ENCODE peak calls at places on chromosome 5, in nine cellular contexts. One of them, this sample, is unnamed.

GRCh38 chr5:104305602-104306001 is 743.0 kb upstream of the NUDT12 start:
- DNase-seq in RWPE1: no peak
- DNase-seq in stimulated activated CD4-positive, alpha-beta T cell treated with anti-CD3 and anti-CD28 coated beads, Interleukin-2, amount 100 ng/mL, for 24 hours: no peak
- DNase-seq in body of pancreas: no peak
- DNase-seq in NCI-H1092: no peak
- DNase-seq in RWPE2: no peak
- DNase-seq in SHP77: no peak
- DNase-seq in Peyer's patch: no peak
- DNase-seq in endothelial cell: no peak
- DNase-seq in this sample: no peak

GRCh38 chr5:91101777-91102379 is 281.2 kb downstream of the ARRDC3 start:
- DNase-seq in RWPE1: peak
- DNase-seq in stimulated activated CD4-positive, alpha-beta T cell treated with anti-CD3 and anti-CD28 coated beads, Interleukin-2, amount 100 ng/mL, for 24 hours: peak
- DNase-seq in body of pancreas: peak
- DNase-seq in NCI-H1092: peak
- DNase-seq in RWPE2: no peak
- DNase-seq in SHP77: peak
- DNase-seq in Peyer's patch: peak
- DNase-seq in endothelial cell: peak
- DNase-seq in this sample: peak

GRCh38 chr5:88459971-88460370 is 191.3 kb upstream of the TMEM161B start:
- DNase-seq in RWPE1: no peak
- DNase-seq in stimulated activated CD4-positive, alpha-beta T cell treated with anti-CD3 and anti-CD28 coated beads, Interleukin-2, amount 100 ng/mL, for 24 hours: no peak
- DNase-seq in body of pancreas: no peak
- DNase-seq in NCI-H1092: no peak
- DNase-seq in RWPE2: no peak
- DNase-seq in SHP77: no peak
- DNase-seq in Peyer's patch: no peak
- DNase-seq in endothelial cell: no peak
- DNase-seq in this sample: no peak

GRCh38 chr5:36150676-36151433 is 832 bp downstream of the LMBRD2 start:
- DNase-seq in RWPE1: peak
- DNase-seq in stimulated activated CD4-positive, alpha-beta T cell treated with anti-CD3 and anti-CD28 coated beads, Interleukin-2, amount 100 ng/mL, for 24 hours: peak
- DNase-seq in body of pancreas: peak
- DNase-seq in NCI-H1092: peak
- DNase-seq in RWPE2: no peak
- DNase-seq in SHP77: peak
- DNase-seq in Peyer's patch: peak
- DNase-seq in endothelial cell: peak
- DNase-seq in this sample: peak

GRCh38 chr5:82911902-82912301 is 165.3 kb downstream of the TMEM167A start:
- DNase-seq in RWPE1: no peak
- DNase-seq in stimulated activated CD4-positive, alpha-beta T cell treated with anti-CD3 and anti-CD28 coated beads, Interleukin-2, amount 100 ng/mL, for 24 hours: no peak
- DNase-seq in body of pancreas: no peak
- DNase-seq in NCI-H1092: no peak
- DNase-seq in RWPE2: no peak
- DNase-seq in SHP77: no peak
- DNase-seq in Peyer's patch: no peak
- DNase-seq in endothelial cell: no peak
- DNase-seq in this sample: no peak

GRCh38 chr5:162068412-162068811 is 839 bp downstream of the GABRG2 start:
- DNase-seq in RWPE1: peak
- DNase-seq in stimulated activated CD4-positive, alpha-beta T cell treated with anti-CD3 and anti-CD28 coated beads, Interleukin-2, amount 100 ng/mL, for 24 hours: peak
- DNase-seq in body of pancreas: peak
- DNase-seq in NCI-H1092: no peak
- DNase-seq in RWPE2: no peak
- DNase-seq in SHP77: peak
- DNase-seq in Peyer's patch: no peak
- DNase-seq in endothelial cell: peak
- DNase-seq in this sample: peak

GRCh38 chr5:115349001-115349817 is 52.8 kb upstream of the CCDC112 start:
- DNase-seq in RWPE1: peak
- DNase-seq in stimulated activated CD4-positive, alpha-beta T cell treated with anti-CD3 and anti-CD28 coated beads, Interleukin-2, amount 100 ng/mL, for 24 hours: no peak
- DNase-seq in body of pancreas: peak
- DNase-seq in NCI-H1092: no peak
- DNase-seq in RWPE2: no peak
- DNase-seq in SHP77: peak
- DNase-seq in Peyer's patch: peak
- DNase-seq in endothelial cell: no peak
- DNase-seq in this sample: no peak

GRCh38 chr5:89871906-89872305 is 537.6 kb downstream of the CETN3 start:
- DNase-seq in RWPE1: no peak
- DNase-seq in stimulated activated CD4-positive, alpha-beta T cell treated with anti-CD3 and anti-CD28 coated beads, Interleukin-2, amount 100 ng/mL, for 24 hours: no peak
- DNase-seq in body of pancreas: no peak
- DNase-seq in NCI-H1092: no peak
- DNase-seq in RWPE2: no peak
- DNase-seq in SHP77: no peak
- DNase-seq in Peyer's patch: no peak
- DNase-seq in endothelial cell: no peak
- DNase-seq in this sample: no peak

GRCh38 chr5:170523129-170523497 is 19.3 kb downstream of the KCNIP1 start:
- DNase-seq in RWPE1: no peak
- DNase-seq in stimulated activated CD4-positive, alpha-beta T cell treated with anti-CD3 and anti-CD28 coated beads, Interleukin-2, amount 100 ng/mL, for 24 hours: no peak
- DNase-seq in body of pancreas: peak
- DNase-seq in NCI-H1092: peak
- DNase-seq in RWPE2: no peak
- DNase-seq in SHP77: no peak
- DNase-seq in Peyer's patch: no peak
- DNase-seq in endothelial cell: no peak
- DNase-seq in this sample: no peak

GRCh38 chr5:72178910-72179815 is 71.9 kb downstream of the MAP1B start:
- DNase-seq in RWPE1: peak
- DNase-seq in stimulated activated CD4-positive, alpha-beta T cell treated with anti-CD3 and anti-CD28 coated beads, Interleukin-2, amount 100 ng/mL, for 24 hours: no peak
- DNase-seq in body of pancreas: peak
- DNase-seq in NCI-H1092: no peak
- DNase-seq in RWPE2: peak
- DNase-seq in SHP77: no peak
- DNase-seq in Peyer's patch: peak
- DNase-seq in endothelial cell: no peak
- DNase-seq in this sample: peak

GRCh38 chr5:179284751-179285191 is 60.5 kb downstream of the ADAMTS2 start:
- DNase-seq in RWPE1: no peak
- DNase-seq in stimulated activated CD4-positive, alpha-beta T cell treated with anti-CD3 and anti-CD28 coated beads, Interleukin-2, amount 100 ng/mL, for 24 hours: no peak
- DNase-seq in body of pancreas: peak
- DNase-seq in NCI-H1092: no peak
- DNase-seq in RWPE2: peak
- DNase-seq in SHP77: no peak
- DNase-seq in Peyer's patch: no peak
- DNase-seq in endothelial cell: no peak
- DNase-seq in this sample: no peak

GRCh38 chr5:52896524-52897237 is 92.5 kb upstream of the ITGA2 start:
- DNase-seq in RWPE1: no peak
- DNase-seq in stimulated activated CD4-positive, alpha-beta T cell treated with anti-CD3 and anti-CD28 coated beads, Interleukin-2, amount 100 ng/mL, for 24 hours: no peak
- DNase-seq in body of pancreas: no peak
- DNase-seq in NCI-H1092: no peak
- DNase-seq in RWPE2: no peak
- DNase-seq in SHP77: no peak
- DNase-seq in Peyer's patch: no peak
- DNase-seq in endothelial cell: no peak
- DNase-seq in this sample: no peak

GRCh38 chr5:32734822-32735378 is 23.8 kb downstream of the NPR3 start:
- DNase-seq in RWPE1: no peak
- DNase-seq in stimulated activated CD4-positive, alpha-beta T cell treated with anti-CD3 and anti-CD28 coated beads, Interleukin-2, amount 100 ng/mL, for 24 hours: no peak
- DNase-seq in body of pancreas: no peak
- DNase-seq in NCI-H1092: no peak
- DNase-seq in RWPE2: no peak
- DNase-seq in SHP77: no peak
- DNase-seq in Peyer's patch: no peak
- DNase-seq in endothelial cell: no peak
- DNase-seq in this sample: peak

GRCh38 chr5:157387164-157387563 is 72.8 kb upstream of the NIPAL4 start:
- DNase-seq in RWPE1: no peak
- DNase-seq in stimulated activated CD4-positive, alpha-beta T cell treated with anti-CD3 and anti-CD28 coated beads, Interleukin-2, amount 100 ng/mL, for 24 hours: no peak
- DNase-seq in body of pancreas: no peak
- DNase-seq in NCI-H1092: no peak
- DNase-seq in RWPE2: no peak
- DNase-seq in SHP77: no peak
- DNase-seq in Peyer's patch: no peak
- DNase-seq in endothelial cell: no peak
- DNase-seq in this sample: no peak

GRCh38 chr5:175814676-175815075 is 56.7 kb upstream of the CPLX2 start:
- DNase-seq in RWPE1: peak
- DNase-seq in stimulated activated CD4-positive, alpha-beta T cell treated with anti-CD3 and anti-CD28 coated beads, Interleukin-2, amount 100 ng/mL, for 24 hours: no peak
- DNase-seq in body of pancreas: no peak
- DNase-seq in NCI-H1092: no peak
- DNase-seq in RWPE2: peak
- DNase-seq in SHP77: peak
- DNase-seq in Peyer's patch: no peak
- DNase-seq in endothelial cell: no peak
- DNase-seq in this sample: no peak

GRCh38 chr5:142740474-142740873 is 29.7 kb upstream of the ARHGAP26 start:
- DNase-seq in RWPE1: peak
- DNase-seq in stimulated activated CD4-positive, alpha-beta T cell treated with anti-CD3 and anti-CD28 coated beads, Interleukin-2, amount 100 ng/mL, for 24 hours: no peak
- DNase-seq in body of pancreas: no peak
- DNase-seq in NCI-H1092: no peak
- DNase-seq in RWPE2: no peak
- DNase-seq in SHP77: no peak
- DNase-seq in Peyer's patch: no peak
- DNase-seq in endothelial cell: no peak
- DNase-seq in this sample: no peak

GRCh38 chr5:933251-933861 is 40.7 kb downstream of the TRIP13 start:
- DNase-seq in RWPE1: no peak
- DNase-seq in stimulated activated CD4-positive, alpha-beta T cell treated with anti-CD3 and anti-CD28 coated beads, Interleukin-2, amount 100 ng/mL, for 24 hours: no peak
- DNase-seq in body of pancreas: no peak
- DNase-seq in NCI-H1092: no peak
- DNase-seq in RWPE2: no peak
- DNase-seq in SHP77: no peak
- DNase-seq in Peyer's patch: peak
- DNase-seq in endothelial cell: no peak
- DNase-seq in this sample: no peak

GRCh38 chr5:107184066-107184465 is 486.7 kb downstream of the EFNA5 start:
- DNase-seq in RWPE1: no peak
- DNase-seq in stimulated activated CD4-positive, alpha-beta T cell treated with anti-CD3 and anti-CD28 coated beads, Interleukin-2, amount 100 ng/mL, for 24 hours: no peak
- DNase-seq in body of pancreas: no peak
- DNase-seq in NCI-H1092: no peak
- DNase-seq in RWPE2: no peak
- DNase-seq in SHP77: no peak
- DNase-seq in Peyer's patch: no peak
- DNase-seq in endothelial cell: no peak
- DNase-seq in this sample: no peak

GRCh38 chr5:41143124-41143523 is 70.2 kb downstream of the C6 start:
- DNase-seq in RWPE1: no peak
- DNase-seq in stimulated activated CD4-positive, alpha-beta T cell treated with anti-CD3 and anti-CD28 coated beads, Interleukin-2, amount 100 ng/mL, for 24 hours: no peak
- DNase-seq in body of pancreas: no peak
- DNase-seq in NCI-H1092: no peak
- DNase-seq in RWPE2: no peak
- DNase-seq in SHP77: no peak
- DNase-seq in Peyer's patch: no peak
- DNase-seq in endothelial cell: no peak
- DNase-seq in this sample: peak

GRCh38 chr5:179878222-179879002 is 19.8 kb upstream of the MRNIP start:
- DNase-seq in RWPE1: no peak
- DNase-seq in stimulated activated CD4-positive, alpha-beta T cell treated with anti-CD3 and anti-CD28 coated beads, Interleukin-2, amount 100 ng/mL, for 24 hours: no peak
- DNase-seq in body of pancreas: no peak
- DNase-seq in NCI-H1092: no peak
- DNase-seq in RWPE2: peak
- DNase-seq in SHP77: no peak
- DNase-seq in Peyer's patch: no peak
- DNase-seq in endothelial cell: no peak
- DNase-seq in this sample: no peak

GRCh38 chr5:150142800-150143724 is 12.6 kb downstream of the PDGFRB start:
- DNase-seq in RWPE1: peak
- DNase-seq in stimulated activated CD4-positive, alpha-beta T cell treated with anti-CD3 and anti-CD28 coated beads, Interleukin-2, amount 100 ng/mL, for 24 hours: no peak
- DNase-seq in body of pancreas: peak
- DNase-seq in NCI-H1092: no peak
- DNase-seq in RWPE2: peak
- DNase-seq in SHP77: no peak
- DNase-seq in Peyer's patch: peak
- DNase-seq in endothelial cell: no peak
- DNase-seq in this sample: no peak

GRCh38 chr5:59724482-59725392 is 168.8 kb downstream of the PDE4D start:
- DNase-seq in RWPE1: peak
- DNase-seq in stimulated activated CD4-positive, alpha-beta T cell treated with anti-CD3 and anti-CD28 coated beads, Interleukin-2, amount 100 ng/mL, for 24 hours: peak
- DNase-seq in body of pancreas: peak
- DNase-seq in NCI-H1092: peak
- DNase-seq in RWPE2: no peak
- DNase-seq in SHP77: peak
- DNase-seq in Peyer's patch: peak
- DNase-seq in endothelial cell: peak
- DNase-seq in this sample: peak

GRCh38 chr5:163571755-163572154 is 66.3 kb downstream of the MAT2B start:
- DNase-seq in RWPE1: peak
- DNase-seq in stimulated activated CD4-positive, alpha-beta T cell treated with anti-CD3 and anti-CD28 coated beads, Interleukin-2, amount 100 ng/mL, for 24 hours: no peak
- DNase-seq in body of pancreas: no peak
- DNase-seq in NCI-H1092: no peak
- DNase-seq in RWPE2: no peak
- DNase-seq in SHP77: no peak
- DNase-seq in Peyer's patch: no peak
- DNase-seq in endothelial cell: no peak
- DNase-seq in this sample: no peak

GRCh38 chr5:143659614-143660238 is 152.2 kb upstream of the HMHB1 start:
- DNase-seq in RWPE1: peak
- DNase-seq in stimulated activated CD4-positive, alpha-beta T cell treated with anti-CD3 and anti-CD28 coated beads, Interleukin-2, amount 100 ng/mL, for 24 hours: no peak
- DNase-seq in body of pancreas: no peak
- DNase-seq in NCI-H1092: no peak
- DNase-seq in RWPE2: no peak
- DNase-seq in SHP77: peak
- DNase-seq in Peyer's patch: no peak
- DNase-seq in endothelial cell: no peak
- DNase-seq in this sample: no peak

GRCh38 chr5:124744170-124744911 is 2.1 kb downstream of the ZNF608 start:
- DNase-seq in RWPE1: no peak
- DNase-seq in stimulated activated CD4-positive, alpha-beta T cell treated with anti-CD3 and anti-CD28 coated beads, Interleukin-2, amount 100 ng/mL, for 24 hours: no peak
- DNase-seq in body of pancreas: peak
- DNase-seq in NCI-H1092: no peak
- DNase-seq in RWPE2: no peak
- DNase-seq in SHP77: peak
- DNase-seq in Peyer's patch: peak
- DNase-seq in endothelial cell: peak
- DNase-seq in this sample: no peak

GRCh38 chr5:1523793-1524480 is at the start of gene LPCAT1:
- DNase-seq in RWPE1: peak
- DNase-seq in stimulated activated CD4-positive, alpha-beta T cell treated with anti-CD3 and anti-CD28 coated beads, Interleukin-2, amount 100 ng/mL, for 24 hours: peak
- DNase-seq in body of pancreas: peak
- DNase-seq in NCI-H1092: peak
- DNase-seq in RWPE2: peak
- DNase-seq in SHP77: peak
- DNase-seq in Peyer's patch: peak
- DNase-seq in endothelial cell: peak
- DNase-seq in this sample: peak

GRCh38 chr5:150488519-150489357 is 19.2 kb upstream of the NDST1 start:
- DNase-seq in RWPE1: no peak
- DNase-seq in stimulated activated CD4-positive, alpha-beta T cell treated with anti-CD3 and anti-CD28 coated beads, Interleukin-2, amount 100 ng/mL, for 24 hours: no peak
- DNase-seq in body of pancreas: peak
- DNase-seq in NCI-H1092: no peak
- DNase-seq in RWPE2: no peak
- DNase-seq in SHP77: no peak
- DNase-seq in Peyer's patch: peak
- DNase-seq in endothelial cell: no peak
- DNase-seq in this sample: no peak

GRCh38 chr5:38608877-38609276 is 52.4 kb upstream of the LIFR start:
- DNase-seq in RWPE1: no peak
- DNase-seq in stimulated activated CD4-positive, alpha-beta T cell treated with anti-CD3 and anti-CD28 coated beads, Interleukin-2, amount 100 ng/mL, for 24 hours: no peak
- DNase-seq in body of pancreas: no peak
- DNase-seq in NCI-H1092: no peak
- DNase-seq in RWPE2: no peak
- DNase-seq in SHP77: no peak
- DNase-seq in Peyer's patch: no peak
- DNase-seq in endothelial cell: no peak
- DNase-seq in this sample: no peak

GRCh38 chr5:150750469-150750868 is 8.3 kb downstream of the DCTN4 start:
- DNase-seq in RWPE1: no peak
- DNase-seq in stimulated activated CD4-positive, alpha-beta T cell treated with anti-CD3 and anti-CD28 coated beads, Interleukin-2, amount 100 ng/mL, for 24 hours: no peak
- DNase-seq in body of pancreas: no peak
- DNase-seq in NCI-H1092: no peak
- DNase-seq in RWPE2: no peak
- DNase-seq in SHP77: no peak
- DNase-seq in Peyer's patch: no peak
- DNase-seq in endothelial cell: no peak
- DNase-seq in this sample: no peak

GRCh38 chr5:106374956-106375355 is 1295.8 kb downstream of the EFNA5 start:
- DNase-seq in RWPE1: no peak
- DNase-seq in stimulated activated CD4-positive, alpha-beta T cell treated with anti-CD3 and anti-CD28 coated beads, Interleukin-2, amount 100 ng/mL, for 24 hours: no peak
- DNase-seq in body of pancreas: no peak
- DNase-seq in NCI-H1092: no peak
- DNase-seq in RWPE2: no peak
- DNase-seq in SHP77: no peak
- DNase-seq in Peyer's patch: no peak
- DNase-seq in endothelial cell: no peak
- DNase-seq in this sample: no peak

GRCh38 chr5:8135742-8136141 is 266.8 kb downstream of the MTRR start:
- DNase-seq in RWPE1: no peak
- DNase-seq in stimulated activated CD4-positive, alpha-beta T cell treated with anti-CD3 and anti-CD28 coated beads, Interleukin-2, amount 100 ng/mL, for 24 hours: no peak
- DNase-seq in body of pancreas: no peak
- DNase-seq in NCI-H1092: no peak
- DNase-seq in RWPE2: no peak
- DNase-seq in SHP77: no peak
- DNase-seq in Peyer's patch: no peak
- DNase-seq in endothelial cell: no peak
- DNase-seq in this sample: no peak